ENCODE peak calls at places on chromosomes 5 and 9, in five cellular contexts. Y, R, C, Q and Z are unnamed samples.

GRCh38 chr9:14052346-14052745 is 261.6 kb downstream of the NFIB start:
- DNase-seq in Y (no peak), R (no peak), C (no peak), Q (no peak), Z (no peak)

GRCh38 chr9:89405832-89406231 is 87.5 kb downstream of the SECISBP2 start:
- DNase-seq in Y (no peak), R (no peak), C (no peak), Q (no peak), Z (peak; percentile 91)

GRCh38 chr9:16960084-16960483 is 89.6 kb upstream of the BNC2 start:
- DNase-seq in Y (peak; percentile 40), R (no peak), C (no peak), Q (no peak), Z (no peak)

GRCh38 chr9:93673271-93673843 is 97.0 kb downstream of the PHF2 start:
- DNase-seq in Y (no peak), R (peak; percentile 57), C (no peak), Q (peak; percentile 11), Z (peak; percentile 73)

GRCh38 chr5:32935292-32935691 is 224.2 kb downstream of the NPR3 start:
- DNase-seq in Y (peak; percentile 53), R (no peak), C (no peak), Q (no peak), Z (no peak)

GRCh38 chr5:175252234-175252805 is 191.7 kb downstream of the DRD1 start:
- DNase-seq in Y (no peak), R (no peak), C (no peak), Q (no peak), Z (no peak)

GRCh38 chr5:2752059-2752874 is 790 bp upstream of the IRX2 start:
- DNase-seq in Y (no peak), R (peak; percentile 82), C (no peak), Q (no peak), Z (no peak)

GRCh38 chr9:83800236-83801033 is 17.1 kb downstream of the GKAP1 start:
- DNase-seq in Y (no peak), R (no peak), C (no peak), Q (no peak), Z (no peak)

GRCh38 chr9:91900057-91900816 is 49.8 kb downstream of the ROR2 start:
- DNase-seq in Y (no peak), R (no peak), C (no peak), Q (no peak), Z (peak; percentile 70)

GRCh38 chr5:143432658-143433239 is 29.3 kb upstream of the NR3C1 start:
- DNase-seq in Y (no peak), R (no peak), C (peak; percentile 49), Q (no peak), Z (no peak)

GRCh38 chr5:155004138-155004744 is 9.3 kb upstream of the KIF4B start:
- DNase-seq in Y (peak; percentile 27), R (no peak), C (no peak), Q (no peak), Z (no peak)

GRCh38 chr9:114027901-114028465 is 50.1 kb downstream of the AMBP start:
- DNase-seq in Y (no peak), R (no peak), C (no peak), Q (peak; percentile 7), Z (no peak)

GRCh38 chr5:69217732-69218568 is 16.7 kb upstream of the CDK7 start:
- DNase-seq in Y (peak; percentile 80), R (peak; percentile 98), C (peak; percentile 69), Q (peak; percentile 99), Z (peak; percentile 99)

GRCh38 chr9:69173891-69174644 is at the start of gene TJP2:
- DNase-seq in Y (peak; percentile 67), R (peak; percentile 85), C (no peak), Q (peak; percentile 44), Z (peak; percentile 88)

GRCh38 chr9:89954229-89954628 is 349.4 kb downstream of the GADD45G start:
- DNase-seq in Y (no peak), R (no peak), C (no peak), Q (no peak), Z (no peak)

GRCh38 chr5:106730912-106731311 is 939.8 kb downstream of the EFNA5 start:
- DNase-seq in Y (peak; percentile 92), R (peak; percentile 57), C (no peak), Q (no peak), Z (no peak)

GRCh38 chr9:20321683-20322082 is 300.6 kb downstream of the MLLT3 start:
- DNase-seq in Y (peak; percentile 83), R (no peak), C (no peak), Q (no peak), Z (no peak)

GRCh38 chr5:44332360-44332971 is 56.8 kb downstream of the FGF10 start:
- DNase-seq in Y (peak; percentile 57), R (no peak), C (peak; percentile 2), Q (no peak), Z (no peak)

GRCh38 chr9:134413890-134414731 is 87.9 kb downstream of the RXRA start:
- DNase-seq in Y (peak; percentile 83), R (peak; percentile 90), C (peak; percentile 48), Q (no peak), Z (no peak)

GRCh38 chr5:180314106-180314505 is 22.2 kb upstream of the MAPK9 start:
- DNase-seq in Y (peak; percentile 5), R (no peak), C (no peak), Q (no peak), Z (no peak)

GRCh38 chr9:124126571-124127289 is 115.2 kb downstream of the LHX2 start:
- DNase-seq in Y (peak; percentile 56), R (no peak), C (no peak), Q (peak; percentile 84), Z (peak; percentile 93)

GRCh38 chr5:112957409-112957808 is 19.2 kb upstream of the DCP2 start:
- DNase-seq in Y (no peak), R (no peak), C (no peak), Q (no peak), Z (no peak)

GRCh38 chr9:116288658-116289057 is 135.1 kb downstream of the PAPPA start:
- DNase-seq in Y (peak; percentile 67), R (peak; percentile 68), C (peak; percentile 66), Q (no peak), Z (no peak)

GRCh38 chr9:76926324-76926731 is 20.4 kb upstream of the PRUNE2 start:
- DNase-seq in Y (peak; percentile 45), R (no peak), C (no peak), Q (no peak), Z (no peak)

GRCh38 chr5:129359450-129359849 is 100.6 kb upstream of the ADAMTS19 start:
- DNase-seq in Y (peak; percentile 93), R (no peak), C (no peak), Q (no peak), Z (no peak)

GRCh38 chr9:79883073-79883645 is 311.4 kb downstream of the TLE4 start:
- DNase-seq in Y (no peak), R (no peak), C (no peak), Q (no peak), Z (peak; percentile 91)

GRCh38 chr9:107282268-107282667 is 811 bp upstream of the RAD23B start:
- DNase-seq in Y (no peak), R (no peak), C (no peak), Q (peak; percentile 32), Z (no peak)

DNA sequence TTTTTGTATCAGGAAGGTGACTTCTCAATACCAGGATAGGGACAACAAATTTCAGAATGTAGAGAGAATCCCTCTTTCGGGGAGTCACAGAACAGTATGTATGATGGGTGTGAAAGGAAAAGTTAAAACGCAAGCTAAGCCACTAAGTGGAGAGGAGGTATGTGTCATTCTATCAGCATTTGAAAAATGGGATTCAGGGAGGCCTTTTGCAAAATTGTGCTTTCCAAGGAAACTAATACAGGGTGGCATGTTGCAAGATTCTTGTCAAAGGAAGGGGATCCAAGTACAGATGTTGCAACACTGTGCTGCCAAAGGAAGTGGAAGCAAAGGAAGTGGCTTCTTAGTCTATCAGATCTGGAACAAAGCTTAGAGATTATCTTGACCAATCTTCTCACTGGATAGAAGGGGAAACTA is 12.6 kb upstream of the TNIP1 start:
- DNase-seq in Y (peak; percentile 96), R (no peak), C (peak; percentile 89), Q (no peak), Z (no peak)
- TF ChIP-seq CTCF in Y (peak; percentile 26), R (peak; percentile 60), C (no peak), Q (no peak), Z (no peak)

GRCh38 chr9:137078701-137079400 is 1.5 kb downstream of the UAP1L1 start:
- DNase-seq in Y (no peak), R (no peak), C (no peak), Q (peak; percentile 65), Z (no peak)
- H3K4me3 ChIP-seq in Y (no peak overlapping the region), R (peak overlapping the region; percentile 61), C (peak overlapping the region; percentile 68), Q (peak overlapping the region; percentile 55), Z (peak overlapping the region; percentile 70)

DNA sequence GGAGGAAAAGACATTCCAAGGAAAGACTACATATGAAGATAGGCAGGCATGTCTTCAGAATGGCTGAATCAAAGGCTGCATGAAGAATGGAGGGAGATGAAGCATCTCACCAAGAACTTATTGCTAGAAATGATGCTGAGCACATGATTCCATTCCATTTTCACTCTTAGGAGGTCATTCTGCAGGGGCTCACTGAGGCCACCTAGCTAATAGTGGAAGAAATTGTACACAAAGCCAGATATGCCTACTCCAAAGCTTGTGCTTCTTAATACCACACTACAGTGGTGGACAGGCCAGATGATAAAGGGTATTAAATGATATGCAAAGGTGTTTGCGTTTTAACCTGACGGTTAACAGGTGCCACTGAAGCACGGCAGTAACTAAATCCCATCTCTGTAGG is 14.7 kb downstream of the NDUFA8 start:
- DNase-seq in Y (no peak), R (no peak), C (no peak), Q (no peak), Z (no peak)
- TF ChIP-seq CTCF in Y (peak; percentile 33), R (peak; percentile 39), C (peak; percentile 42), Q (no peak), Z (no peak)

DNA sequence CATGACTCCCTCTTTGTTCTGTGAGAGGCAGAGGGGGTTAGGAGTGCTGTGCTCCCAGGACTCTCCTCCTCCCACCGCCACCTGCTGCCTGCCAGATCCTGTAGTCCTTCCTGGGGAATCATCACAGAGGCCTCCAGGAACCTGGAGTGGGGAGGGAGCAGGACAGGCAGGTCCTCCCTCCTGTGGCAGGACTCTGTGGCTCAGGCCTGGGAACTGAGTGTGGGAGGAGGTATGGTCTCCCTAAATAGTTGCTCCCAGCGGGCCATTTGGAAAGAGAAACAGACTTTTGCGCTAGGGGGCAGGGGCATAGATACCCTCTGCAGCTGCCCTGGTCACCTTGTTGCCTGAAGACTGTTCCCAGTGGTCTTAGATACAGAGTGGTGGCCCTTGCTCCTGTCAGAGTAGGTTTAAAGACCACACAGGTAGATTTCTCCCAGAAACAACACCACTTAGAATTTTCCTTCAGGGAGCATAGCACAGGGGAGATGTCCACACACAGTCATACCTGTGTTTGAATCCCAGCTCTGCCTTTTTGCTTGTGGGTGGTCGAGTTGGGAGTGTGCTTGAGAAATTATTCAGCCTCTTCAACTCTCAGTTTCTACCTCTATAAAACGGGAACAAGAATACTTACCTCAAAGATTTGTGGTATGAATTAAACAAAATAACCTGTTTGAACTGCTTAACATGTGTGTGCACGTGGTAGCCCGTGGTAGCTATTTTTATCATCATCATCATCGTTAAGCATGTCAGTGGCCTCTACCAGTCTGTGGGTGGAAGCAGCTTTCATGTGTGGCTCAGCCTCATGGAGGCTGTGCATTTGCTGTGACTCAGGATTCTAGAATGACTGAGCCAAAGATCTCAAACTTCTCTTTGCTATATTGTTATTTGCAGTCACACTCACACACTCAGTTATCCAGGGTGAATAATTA is 55.8 kb downstream of the SLC22A5 start:
- DNase-seq in Y (peak; percentile 94), R (no peak), C (no peak), Q (peak; percentile 31), Z (peak; percentile 80)
- H3K4me3 ChIP-seq in Y (no peak overlapping the region), R (no peak overlapping the region), C (no peak overlapping the region), Q (no peak overlapping the region), Z (no peak overlapping the region)

GRCh38 chr5:141402553-141403328 is at the start of gene PCDHGA9:
- DNase-seq in Y (peak; percentile 20), R (no peak), C (no peak), Q (no peak), Z (peak; percentile 59)
- TF ChIP-seq CTCF in Y (peak; percentile 44), R (peak; percentile 53), C (peak; percentile 21), Q (no peak), Z (peak; percentile 19)